ENCODE peak calls at places on chromosomes 1 and 21, in seven cellular contexts. F is Calu3, J is fibroblast of pulmonary artery, H is tibial nerve, N is fibroblast of mammary gland, M is left lung, W is cardiac muscle cell. S is an unnamed sample.

GRCh38 chr1:1302006-1302430 is 5.7 kb downstream of the ACAP3 start:
- DNase-seq in F (no peak), N (no peak), H (no peak), W (no peak), J (no peak), M (no peak), S (no peak)

GRCh38 chr21:41707231-41707988 is 59.4 kb downstream of the RIPK4 start:
- DNase-seq in M (no peak), F (peak; percentile 47), H (no peak), J (no peak), N (no peak), W (no peak), S (no peak)

GRCh38 chr1:221573727-221574126 is 168.2 kb downstream of the DUSP10 start:
- DNase-seq in W (peak; percentile 12), M (no peak), N (peak; percentile 29), F (peak; percentile 13), J (no peak), H (peak; percentile 6), S (no peak)

GRCh38 chr21:36749935-36750578 is 51.1 kb downstream of the SIM2 start:
- DNase-seq in H (no peak), F (no peak), J (peak; percentile 44), N (peak; percentile 5), W (peak; percentile 46), M (no peak), S (no peak)

GRCh38 chr1:115411388-115412063 is 73.5 kb upstream of the NGF start:
- DNase-seq in J (peak; percentile 66), H (no peak), M (no peak), N (peak; percentile 95), F (no peak), W (peak; percentile 52), S (no peak)

GRCh38 chr1:209323743-209324142 is 259.8 kb upstream of the CAMK1G start:
- DNase-seq in H (no peak), F (no peak), M (no peak), J (no peak), W (no peak), N (peak; percentile 25), S (no peak)

GRCh38 chr1:30419831-30420230 is 303.6 kb downstream of the MATN1 start:
- DNase-seq in F (no peak), W (no peak), H (no peak), J (no peak), M (no peak), N (no peak), S (no peak)

GRCh38 chr1:40179496-40180089 is 18.4 kb downstream of the RLF start:
- DNase-seq in N (no peak), M (no peak), F (no peak), J (no peak), H (no peak), W (no peak), S (no peak)

GRCh38 chr1:231828182-231828920 is 201.8 kb downstream of the DISC1 start:
- DNase-seq in N (peak; percentile 97), H (no peak), W (peak; percentile 98), M (no peak), J (peak; percentile 99), F (peak; percentile 79), S (no peak)

GRCh38 chr1:194378517-194378916 is 1192.1 kb upstream of the B3GALT2 start:
- DNase-seq in J (no peak), H (no peak), M (no peak), N (no peak), F (no peak), W (no peak), S (no peak)

GRCh38 chr1:21216835-21217811 is 40.4 kb upstream of the EIF4G3 start:
- DNase-seq in H (peak; percentile 63), J (peak; percentile 59), N (peak; percentile 49), F (peak; percentile 57), M (peak; percentile 44), W (peak; percentile 51), S (no peak)
- TF ChIP-seq CTCF in H (peak; percentile 59), J (peak; percentile 79), N (peak; percentile 77), F (peak; percentile 53), M (peak; percentile 79), W (peak; percentile 80), S (peak; percentile 86)

DNA sequence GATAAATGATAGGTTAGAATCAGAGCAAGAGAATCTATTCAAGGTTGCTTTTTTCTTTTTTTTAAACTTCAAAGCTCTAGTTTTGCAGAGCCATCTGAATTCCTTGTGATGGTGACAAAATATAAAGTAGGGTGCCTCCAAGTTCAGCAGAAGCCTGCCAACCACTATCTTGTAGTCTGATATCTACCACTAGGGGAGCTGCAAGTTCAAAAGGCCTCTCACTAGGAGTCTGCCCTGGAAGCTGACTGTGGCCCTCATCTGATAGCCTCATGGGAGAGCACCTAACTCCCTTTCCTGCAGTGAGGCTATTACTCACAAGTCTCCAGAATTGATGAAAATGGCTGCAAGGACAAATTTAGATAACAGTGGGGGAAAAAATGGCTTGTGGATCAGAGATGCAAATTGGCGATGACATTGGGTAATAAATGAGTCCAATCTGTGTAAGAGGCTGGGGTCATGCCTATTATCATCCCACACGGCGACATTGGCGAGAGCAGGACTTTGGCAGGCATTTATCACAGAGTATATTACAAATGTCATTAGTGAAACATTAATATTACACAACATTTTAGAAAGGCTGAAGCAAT is 10.7 kb upstream of the ZP4 start:
- DNase-seq in J (no peak), M (no peak), F (peak; percentile 45), H (no peak), W (peak; percentile 1), N (peak; percentile 34), S (no peak)
- TF ChIP-seq CTCF in J (no peak), M (no peak), F (peak; percentile 63), H (no peak), W (no peak), N (peak; percentile 52), S (peak; percentile 58)

GRCh38 chr1:205272541-205272940 is 44.8 kb downstream of the TMCC2 start:
- DNase-seq in H (no peak), F (no peak), J (no peak), W (no peak), M (no peak), N (no peak), S (no peak)

GRCh38 chr1:205271745-205272144 is 44.0 kb downstream of the TMCC2 start:
- DNase-seq in H (no peak), W (no peak), J (no peak), F (no peak), N (no peak), M (no peak), S (no peak)

GRCh38 chr1:205270271-205270670 is 42.5 kb downstream of the TMCC2 start:
- DNase-seq in W (no peak), J (no peak), F (no peak), N (no peak), H (no peak), M (no peak), S (no peak)

GRCh38 chr1:205270764-205271163 is 43.0 kb downstream of the TMCC2 start:
- DNase-seq in N (peak; percentile 70), M (no peak), F (no peak), W (no peak), H (no peak), J (peak; percentile 34), S (no peak)

GRCh38 chr1:205271277-205271676 is 43.5 kb downstream of the TMCC2 start:
- DNase-seq in M (no peak), N (peak; percentile 66), H (peak; percentile 46), J (peak; percentile 51), F (no peak), W (peak; percentile 53), S (no peak)
- TF ChIP-seq CTCF in M (no peak), N (peak; percentile 23), H (no peak), J (peak; percentile 44), F (no peak), W (peak; percentile 46), S (peak; percentile 48)

DNA sequence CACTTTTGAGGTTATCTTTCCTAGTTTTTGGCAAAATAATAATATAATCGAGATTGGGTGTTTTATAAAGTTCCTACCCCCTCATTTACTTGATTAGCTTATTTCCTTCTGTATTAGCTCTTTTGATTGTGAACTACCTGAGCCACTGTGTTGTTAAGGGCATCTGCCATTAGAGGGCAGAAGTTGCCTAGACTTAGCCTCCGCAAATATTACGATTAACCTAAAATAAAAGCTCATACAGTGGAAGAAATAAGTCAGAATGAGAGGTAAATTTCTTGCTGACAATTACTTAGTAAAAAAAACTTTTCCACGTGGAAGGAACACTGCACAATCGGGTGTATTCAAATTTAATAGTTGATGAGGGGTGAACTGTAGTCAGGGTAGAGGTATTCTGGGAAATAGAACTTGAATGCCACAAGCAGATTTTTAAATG is 2.3 kb downstream of the H3-3A start:
- DNase-seq in W (peak; percentile 77), F (peak; percentile 54), J (peak; percentile 80), M (no peak), H (peak; percentile 73), N (peak; percentile 76), S (no peak)
- TF ChIP-seq CTCF in W (peak; percentile 84), F (peak; percentile 27), J (peak; percentile 89), M (no peak), H (peak; percentile 54), N (peak; percentile 89), S (peak; percentile 78)

S was measured in chondrocyte.